ENCODE peak calls at places on chromosomes 11 and 22, in eight cellular contexts. One of them, this sample, is unnamed.

GRCh38 chr11:119340335-119341221 is at the start of gene C1QTNF5:
- DNase-seq in NCI-H460: no peak
- DNase-seq in stimulated activated CD4-positive, alpha-beta T cell treated with anti-CD3 and anti-CD28 coated beads, Interleukin-4, amount 100 ng/mL, for 48 hours: no peak
- DNase-seq in activated naive CD4-positive, alpha-beta T cell: no peak
- DNase-seq in AG10803: peak
- DNase-seq in activated naive CD8-positive, alpha-beta T cell treated with anti-CD3 and anti-CD28 coated beads, Interleukin-2, amount 50 U/mL, for 24 hours: no peak
- DNase-seq in left cardiac atrium: peak
- DNase-seq in mucosa of descending colon: peak
- DNase-seq in this sample: peak

GRCh38 chr11:12158926-12159325 is 48.5 kb downstream of the MICAL2 start:
- DNase-seq in AG10803: no peak
- DNase-seq in activated naive CD4-positive, alpha-beta T cell: no peak
- DNase-seq in left cardiac atrium: no peak
- DNase-seq in stimulated activated CD4-positive, alpha-beta T cell treated with anti-CD3 and anti-CD28 coated beads, Interleukin-4, amount 100 ng/mL, for 48 hours: no peak
- DNase-seq in activated naive CD8-positive, alpha-beta T cell treated with anti-CD3 and anti-CD28 coated beads, Interleukin-2, amount 50 U/mL, for 24 hours: peak
- DNase-seq in NCI-H460: no peak
- DNase-seq in mucosa of descending colon: no peak
- DNase-seq in this sample: peak

GRCh38 chr11:61362542-61362875 is 335 bp downstream of the TMEM138 start:
- DNase-seq in AG10803: peak
- DNase-seq in stimulated activated CD4-positive, alpha-beta T cell treated with anti-CD3 and anti-CD28 coated beads, Interleukin-4, amount 100 ng/mL, for 48 hours: peak
- DNase-seq in activated naive CD8-positive, alpha-beta T cell treated with anti-CD3 and anti-CD28 coated beads, Interleukin-2, amount 50 U/mL, for 24 hours: peak
- DNase-seq in left cardiac atrium: no peak
- DNase-seq in activated naive CD4-positive, alpha-beta T cell: peak
- DNase-seq in NCI-H460: no peak
- DNase-seq in mucosa of descending colon: peak
- DNase-seq in this sample: peak

GRCh38 chr11:129976371-129976770 is 26.3 kb downstream of the PRDM10 start:
- DNase-seq in activated naive CD8-positive, alpha-beta T cell treated with anti-CD3 and anti-CD28 coated beads, Interleukin-2, amount 50 U/mL, for 24 hours: no peak
- DNase-seq in NCI-H460: no peak
- DNase-seq in activated naive CD4-positive, alpha-beta T cell: no peak
- DNase-seq in AG10803: no peak
- DNase-seq in mucosa of descending colon: no peak
- DNase-seq in stimulated activated CD4-positive, alpha-beta T cell treated with anti-CD3 and anti-CD28 coated beads, Interleukin-4, amount 100 ng/mL, for 48 hours: no peak
- DNase-seq in left cardiac atrium: no peak
- DNase-seq in this sample: no peak

GRCh38 chr11:70065318-70066135 is 12.6 kb upstream of the ANO1 start:
- DNase-seq in activated naive CD8-positive, alpha-beta T cell treated with anti-CD3 and anti-CD28 coated beads, Interleukin-2, amount 50 U/mL, for 24 hours: no peak
- DNase-seq in left cardiac atrium: no peak
- DNase-seq in activated naive CD4-positive, alpha-beta T cell: no peak
- DNase-seq in mucosa of descending colon: no peak
- DNase-seq in AG10803: no peak
- DNase-seq in stimulated activated CD4-positive, alpha-beta T cell treated with anti-CD3 and anti-CD28 coated beads, Interleukin-4, amount 100 ng/mL, for 48 hours: no peak
- DNase-seq in NCI-H460: no peak
- DNase-seq in this sample: no peak

GRCh38 chr11:36455658-36456111 is 54.4 kb downstream of the TRAF6 start:
- DNase-seq in activated naive CD8-positive, alpha-beta T cell treated with anti-CD3 and anti-CD28 coated beads, Interleukin-2, amount 50 U/mL, for 24 hours: no peak
- DNase-seq in stimulated activated CD4-positive, alpha-beta T cell treated with anti-CD3 and anti-CD28 coated beads, Interleukin-4, amount 100 ng/mL, for 48 hours: no peak
- DNase-seq in NCI-H460: no peak
- DNase-seq in mucosa of descending colon: peak
- DNase-seq in left cardiac atrium: peak
- DNase-seq in AG10803: peak
- DNase-seq in activated naive CD4-positive, alpha-beta T cell: no peak
- DNase-seq in this sample: peak

GRCh38 chr22:19038164-19038546 is 84.1 kb downstream of the DGCR2 start:
- DNase-seq in activated naive CD8-positive, alpha-beta T cell treated with anti-CD3 and anti-CD28 coated beads, Interleukin-2, amount 50 U/mL, for 24 hours: no peak
- DNase-seq in left cardiac atrium: no peak
- DNase-seq in activated naive CD4-positive, alpha-beta T cell: no peak
- DNase-seq in mucosa of descending colon: no peak
- DNase-seq in NCI-H460: no peak
- DNase-seq in stimulated activated CD4-positive, alpha-beta T cell treated with anti-CD3 and anti-CD28 coated beads, Interleukin-4, amount 100 ng/mL, for 48 hours: no peak
- DNase-seq in AG10803: no peak
- DNase-seq in this sample: no peak

GRCh38 chr11:65657426-65657825 is 5.3 kb downstream of the RELA start:
- DNase-seq in activated naive CD8-positive, alpha-beta T cell treated with anti-CD3 and anti-CD28 coated beads, Interleukin-2, amount 50 U/mL, for 24 hours: no peak
- DNase-seq in left cardiac atrium: no peak
- DNase-seq in AG10803: no peak
- DNase-seq in stimulated activated CD4-positive, alpha-beta T cell treated with anti-CD3 and anti-CD28 coated beads, Interleukin-4, amount 100 ng/mL, for 48 hours: no peak
- DNase-seq in mucosa of descending colon: no peak
- DNase-seq in NCI-H460: no peak
- DNase-seq in activated naive CD4-positive, alpha-beta T cell: no peak
- DNase-seq in this sample: no peak

GRCh38 chr11:112748713-112749481 is 212.3 kb upstream of the NCAM1 start:
- DNase-seq in AG10803: no peak
- DNase-seq in NCI-H460: no peak
- DNase-seq in left cardiac atrium: no peak
- DNase-seq in stimulated activated CD4-positive, alpha-beta T cell treated with anti-CD3 and anti-CD28 coated beads, Interleukin-4, amount 100 ng/mL, for 48 hours: no peak
- DNase-seq in mucosa of descending colon: no peak
- DNase-seq in activated naive CD4-positive, alpha-beta T cell: no peak
- DNase-seq in activated naive CD8-positive, alpha-beta T cell treated with anti-CD3 and anti-CD28 coated beads, Interleukin-2, amount 50 U/mL, for 24 hours: no peak
- DNase-seq in this sample: no peak

GRCh38 chr22:50218996-50219727 is 18.4 kb downstream of the SELENOO start:
- DNase-seq in left cardiac atrium: peak
- DNase-seq in mucosa of descending colon: peak
- DNase-seq in NCI-H460: no peak
- DNase-seq in activated naive CD8-positive, alpha-beta T cell treated with anti-CD3 and anti-CD28 coated beads, Interleukin-2, amount 50 U/mL, for 24 hours: no peak
- DNase-seq in AG10803: peak
- DNase-seq in stimulated activated CD4-positive, alpha-beta T cell treated with anti-CD3 and anti-CD28 coated beads, Interleukin-4, amount 100 ng/mL, for 48 hours: no peak
- DNase-seq in activated naive CD4-positive, alpha-beta T cell: no peak
- DNase-seq in this sample: peak

GRCh38 chr22:49371325-49372110 is 456.2 kb downstream of the BRD1 start:
- DNase-seq in stimulated activated CD4-positive, alpha-beta T cell treated with anti-CD3 and anti-CD28 coated beads, Interleukin-4, amount 100 ng/mL, for 48 hours: no peak
- DNase-seq in AG10803: no peak
- DNase-seq in NCI-H460: no peak
- DNase-seq in left cardiac atrium: no peak
- DNase-seq in mucosa of descending colon: no peak
- DNase-seq in activated naive CD8-positive, alpha-beta T cell treated with anti-CD3 and anti-CD28 coated beads, Interleukin-2, amount 50 U/mL, for 24 hours: no peak
- DNase-seq in activated naive CD4-positive, alpha-beta T cell: no peak
- DNase-seq in this sample: no peak

GRCh38 chr11:78562398-78562797 is 12.3 kb downstream of the NARS2 start:
- DNase-seq in activated naive CD8-positive, alpha-beta T cell treated with anti-CD3 and anti-CD28 coated beads, Interleukin-2, amount 50 U/mL, for 24 hours: no peak
- DNase-seq in left cardiac atrium: no peak
- DNase-seq in AG10803: peak
- DNase-seq in mucosa of descending colon: no peak
- DNase-seq in stimulated activated CD4-positive, alpha-beta T cell treated with anti-CD3 and anti-CD28 coated beads, Interleukin-4, amount 100 ng/mL, for 48 hours: no peak
- DNase-seq in activated naive CD4-positive, alpha-beta T cell: no peak
- DNase-seq in NCI-H460: no peak
- DNase-seq in this sample: peak

GRCh38 chr22:40826984-40827741 is 8.0 kb upstream of the SLC25A17 start:
- DNase-seq in NCI-H460: no peak
- DNase-seq in stimulated activated CD4-positive, alpha-beta T cell treated with anti-CD3 and anti-CD28 coated beads, Interleukin-4, amount 100 ng/mL, for 48 hours: no peak
- DNase-seq in activated naive CD8-positive, alpha-beta T cell treated with anti-CD3 and anti-CD28 coated beads, Interleukin-2, amount 50 U/mL, for 24 hours: no peak
- DNase-seq in left cardiac atrium: no peak
- DNase-seq in mucosa of descending colon: no peak
- DNase-seq in AG10803: no peak
- DNase-seq in activated naive CD4-positive, alpha-beta T cell: no peak
- DNase-seq in this sample: no peak

GRCh38 chr11:64234840-64235379 is 526 bp downstream of the VEGFB start:
- DNase-seq in NCI-H460: no peak
- DNase-seq in mucosa of descending colon: peak
- DNase-seq in AG10803: no peak
- DNase-seq in activated naive CD8-positive, alpha-beta T cell treated with anti-CD3 and anti-CD28 coated beads, Interleukin-2, amount 50 U/mL, for 24 hours: peak
- DNase-seq in left cardiac atrium: no peak
- DNase-seq in activated naive CD4-positive, alpha-beta T cell: peak
- DNase-seq in stimulated activated CD4-positive, alpha-beta T cell treated with anti-CD3 and anti-CD28 coated beads, Interleukin-4, amount 100 ng/mL, for 48 hours: no peak
- DNase-seq in this sample: peak

GRCh38 chr11:35986958-35987357 is 43.1 kb downstream of the LDLRAD3 start:
- DNase-seq in stimulated activated CD4-positive, alpha-beta T cell treated with anti-CD3 and anti-CD28 coated beads, Interleukin-4, amount 100 ng/mL, for 48 hours: no peak
- DNase-seq in mucosa of descending colon: no peak
- DNase-seq in activated naive CD8-positive, alpha-beta T cell treated with anti-CD3 and anti-CD28 coated beads, Interleukin-2, amount 50 U/mL, for 24 hours: no peak
- DNase-seq in AG10803: no peak
- DNase-seq in left cardiac atrium: no peak
- DNase-seq in NCI-H460: no peak
- DNase-seq in activated naive CD4-positive, alpha-beta T cell: no peak
- DNase-seq in this sample: no peak

GRCh38 chr22:27100789-27101188 is 443.4 kb downstream of the MIAT start:
- DNase-seq in activated naive CD4-positive, alpha-beta T cell: no peak
- DNase-seq in mucosa of descending colon: peak
- DNase-seq in left cardiac atrium: no peak
- DNase-seq in stimulated activated CD4-positive, alpha-beta T cell treated with anti-CD3 and anti-CD28 coated beads, Interleukin-4, amount 100 ng/mL, for 48 hours: no peak
- DNase-seq in NCI-H460: no peak
- DNase-seq in activated naive CD8-positive, alpha-beta T cell treated with anti-CD3 and anti-CD28 coated beads, Interleukin-2, amount 50 U/mL, for 24 hours: no peak
- DNase-seq in AG10803: peak
- DNase-seq in this sample: peak

GRCh38 chr11:126363706-126364245 is 8.3 kb downstream of the ST3GAL4 start:
- DNase-seq in AG10803: no peak
- DNase-seq in mucosa of descending colon: no peak
- DNase-seq in left cardiac atrium: no peak
- DNase-seq in stimulated activated CD4-positive, alpha-beta T cell treated with anti-CD3 and anti-CD28 coated beads, Interleukin-4, amount 100 ng/mL, for 48 hours: no peak
- DNase-seq in activated naive CD8-positive, alpha-beta T cell treated with anti-CD3 and anti-CD28 coated beads, Interleukin-2, amount 50 U/mL, for 24 hours: no peak
- DNase-seq in NCI-H460: no peak
- DNase-seq in activated naive CD4-positive, alpha-beta T cell: no peak
- DNase-seq in this sample: no peak

GRCh38 chr22:37484115-37485005 is 1.8 kb downstream of the MFNG start:
- DNase-seq in mucosa of descending colon: peak
- DNase-seq in stimulated activated CD4-positive, alpha-beta T cell treated with anti-CD3 and anti-CD28 coated beads, Interleukin-4, amount 100 ng/mL, for 48 hours: peak
- DNase-seq in NCI-H460: no peak
- DNase-seq in activated naive CD8-positive, alpha-beta T cell treated with anti-CD3 and anti-CD28 coated beads, Interleukin-2, amount 50 U/mL, for 24 hours: peak
- DNase-seq in left cardiac atrium: peak
- DNase-seq in activated naive CD4-positive, alpha-beta T cell: peak
- DNase-seq in AG10803: no peak
- DNase-seq in this sample: no peak

GRCh38 chr11:128346808-128347207 is 240.6 kb downstream of the ETS1 start:
- DNase-seq in left cardiac atrium: no peak
- DNase-seq in stimulated activated CD4-positive, alpha-beta T cell treated with anti-CD3 and anti-CD28 coated beads, Interleukin-4, amount 100 ng/mL, for 48 hours: no peak
- DNase-seq in NCI-H460: no peak
- DNase-seq in activated naive CD4-positive, alpha-beta T cell: no peak
- DNase-seq in mucosa of descending colon: no peak
- DNase-seq in activated naive CD8-positive, alpha-beta T cell treated with anti-CD3 and anti-CD28 coated beads, Interleukin-2, amount 50 U/mL, for 24 hours: no peak
- DNase-seq in AG10803: no peak
- DNase-seq in this sample: no peak

GRCh38 chr11:14007566-14007965 is 45.0 kb downstream of the SPON1 start:
- DNase-seq in left cardiac atrium: no peak
- DNase-seq in stimulated activated CD4-positive, alpha-beta T cell treated with anti-CD3 and anti-CD28 coated beads, Interleukin-4, amount 100 ng/mL, for 48 hours: no peak
- DNase-seq in mucosa of descending colon: no peak
- DNase-seq in NCI-H460: no peak
- DNase-seq in activated naive CD4-positive, alpha-beta T cell: no peak
- DNase-seq in activated naive CD8-positive, alpha-beta T cell treated with anti-CD3 and anti-CD28 coated beads, Interleukin-2, amount 50 U/mL, for 24 hours: no peak
- DNase-seq in AG10803: no peak
- DNase-seq in this sample: no peak

GRCh38 chr22:29004647-29005371 is 56.8 kb downstream of the C22orf31 start:
- DNase-seq in activated naive CD8-positive, alpha-beta T cell treated with anti-CD3 and anti-CD28 coated beads, Interleukin-2, amount 50 U/mL, for 24 hours: no peak
- DNase-seq in left cardiac atrium: peak
- DNase-seq in stimulated activated CD4-positive, alpha-beta T cell treated with anti-CD3 and anti-CD28 coated beads, Interleukin-4, amount 100 ng/mL, for 48 hours: no peak
- DNase-seq in activated naive CD4-positive, alpha-beta T cell: no peak
- DNase-seq in NCI-H460: no peak
- DNase-seq in AG10803: no peak
- DNase-seq in mucosa of descending colon: peak
- DNase-seq in this sample: peak

GRCh38 chr22:46947516-46948260 is 185.2 kb downstream of the TBC1D22A start:
- DNase-seq in activated naive CD4-positive, alpha-beta T cell: no peak
- DNase-seq in left cardiac atrium: no peak
- DNase-seq in mucosa of descending colon: no peak
- DNase-seq in AG10803: no peak
- DNase-seq in stimulated activated CD4-positive, alpha-beta T cell treated with anti-CD3 and anti-CD28 coated beads, Interleukin-4, amount 100 ng/mL, for 48 hours: no peak
- DNase-seq in activated naive CD8-positive, alpha-beta T cell treated with anti-CD3 and anti-CD28 coated beads, Interleukin-2, amount 50 U/mL, for 24 hours: no peak
- DNase-seq in NCI-H460: no peak
- DNase-seq in this sample: no peak

GRCh38 chr22:49052023-49052538 is 775.6 kb downstream of the BRD1 start:
- DNase-seq in activated naive CD4-positive, alpha-beta T cell: peak
- DNase-seq in AG10803: no peak
- DNase-seq in activated naive CD8-positive, alpha-beta T cell treated with anti-CD3 and anti-CD28 coated beads, Interleukin-2, amount 50 U/mL, for 24 hours: peak
- DNase-seq in mucosa of descending colon: peak
- DNase-seq in stimulated activated CD4-positive, alpha-beta T cell treated with anti-CD3 and anti-CD28 coated beads, Interleukin-4, amount 100 ng/mL, for 48 hours: no peak
- DNase-seq in left cardiac atrium: no peak
- DNase-seq in NCI-H460: no peak
- DNase-seq in this sample: peak

GRCh38 chr11:106961048-106961447 is 57.2 kb downstream of the GUCY1A2 start:
- DNase-seq in AG10803: peak
- DNase-seq in NCI-H460: peak
- DNase-seq in mucosa of descending colon: no peak
- DNase-seq in activated naive CD8-positive, alpha-beta T cell treated with anti-CD3 and anti-CD28 coated beads, Interleukin-2, amount 50 U/mL, for 24 hours: no peak
- DNase-seq in left cardiac atrium: no peak
- DNase-seq in activated naive CD4-positive, alpha-beta T cell: no peak
- DNase-seq in stimulated activated CD4-positive, alpha-beta T cell treated with anti-CD3 and anti-CD28 coated beads, Interleukin-4, amount 100 ng/mL, for 48 hours: no peak
- DNase-seq in this sample: no peak

GRCh38 chr22:17369553-17370035 is 334 bp downstream of the CECR2 start:
- DNase-seq in activated naive CD4-positive, alpha-beta T cell: no peak
- DNase-seq in NCI-H460: no peak
- DNase-seq in stimulated activated CD4-positive, alpha-beta T cell treated with anti-CD3 and anti-CD28 coated beads, Interleukin-4, amount 100 ng/mL, for 48 hours: no peak
- DNase-seq in activated naive CD8-positive, alpha-beta T cell treated with anti-CD3 and anti-CD28 coated beads, Interleukin-2, amount 50 U/mL, for 24 hours: peak
- DNase-seq in left cardiac atrium: peak
- DNase-seq in AG10803: no peak
- DNase-seq in mucosa of descending colon: peak
- DNase-seq in this sample: peak

This sample was measured in cardiac muscle cell.